ENCODE peak calls at places on chromosome 9, in five cellular contexts. B, A, Z, G and J are unnamed samples.

GRCh38 chr9:13480688-13481087 is 201.2 kb upstream of the MPDZ start:
- DNase-seq in G (no peak), A (no peak), Z (no peak), B (no peak), J (no peak)

GRCh38 chr9:89555426-89556375 is 49.1 kb upstream of the GADD45G start:
- DNase-seq in B (no peak), A (no peak), Z (peak; percentile 87), G (no peak), J (no peak)

GRCh38 chr9:133139246-133140173 is 18.5 kb upstream of the RALGDS start:
- DNase-seq in G (no peak), Z (no peak), A (no peak), B (no peak), J (no peak)

GRCh38 chr9:26974927-26975326 is 18.7 kb downstream of the IFT74 start:
- DNase-seq in B (no peak), Z (no peak), A (no peak), G (no peak), J (no peak)

GRCh38 chr9:995776-996175 is 19.3 kb downstream of the DMRT3 start:
- DNase-seq in A (no peak), Z (no peak), B (no peak), G (no peak), J (peak; percentile 44)

GRCh38 chr9:95726756-95727155 is 148.7 kb upstream of the ERCC6L2 start:
- DNase-seq in Z (peak; percentile 62), B (no peak), G (peak; percentile 32), A (no peak), J (peak; percentile 42)

GRCh38 chr9:5326893-5327548 is 12.7 kb downstream of the RLN1 start:
- DNase-seq in G (peak; percentile 2), A (no peak), Z (no peak), B (no peak), J (no peak)

GRCh38 chr9:134981001-134981400 is 63.3 kb upstream of the FCN1 start:
- DNase-seq in Z (no peak), B (no peak), G (no peak), A (no peak), J (no peak)

GRCh38 chr9:132584616-132585560 is 2.5 kb downstream of the BARHL1 start:
- DNase-seq in Z (no peak), A (no peak), B (no peak), G (no peak), J (no peak)

GRCh38 chr9:107991581-107991980 is 502.0 kb upstream of the KLF4 start:
- DNase-seq in G (no peak), B (no peak), Z (no peak), A (no peak), J (no peak)

GRCh38 chr9:69546265-69546664 is 125.9 kb downstream of the APBA1 start:
- DNase-seq in B (no peak), A (peak; percentile 46), G (peak; percentile 57), Z (no peak), J (peak; percentile 27)

GRCh38 chr9:89505795-89506385 is 8.0 kb upstream of the SEMA4D start:
- DNase-seq in G (peak; percentile 49), A (no peak), Z (no peak), B (no peak), J (peak; percentile 23)

GRCh38 chr9:113851860-113852259 is 24.2 kb upstream of the ZNF618 start:
- DNase-seq in A (no peak), G (no peak), Z (no peak), B (no peak), J (no peak)

GRCh38 chr9:127897194-127897692 is 2.2 kb downstream of the ST6GALNAC6 start:
- DNase-seq in A (no peak), Z (peak; percentile 62), G (no peak), B (peak; percentile 88), J (no peak)

GRCh38 chr9:87497604-87498045 is at the start of gene DAPK1:
- DNase-seq in Z (no peak), G (peak; percentile 66), A (peak; percentile 76), B (peak; percentile 77), J (no peak)

GRCh38 chr9:137077010-137077747 is at the start of gene UAP1L1:
- DNase-seq in B (peak; percentile 90), G (peak; percentile 38), A (peak; percentile 45), Z (peak; percentile 73), J (no peak)

GRCh38 chr9:34079181-34079580 is 30.5 kb upstream of the UBAP2 start:
- DNase-seq in B (no peak), A (no peak), G (no peak), Z (no peak), J (no peak)

GRCh38 chr9:95115104-95115503 is 202.4 kb downstream of the FANCC start:
- DNase-seq in A (no peak), B (no peak), G (no peak), Z (no peak), J (no peak)

GRCh38 chr9:2262371-2262770 is 247.2 kb downstream of the SMARCA2 start:
- DNase-seq in G (no peak), B (no peak), Z (no peak), A (no peak), J (no peak)

GRCh38 chr9:79129865-79130480 is 441.8 kb upstream of the TLE4 start:
- DNase-seq in G (peak; percentile 63), Z (peak; percentile 46), B (peak; percentile 41), A (peak; percentile 28), J (peak; percentile 41)

GRCh38 chr9:116964258-116964657 is 277.2 kb downstream of the TRIM32 start:
- DNase-seq in B (no peak), A (no peak), G (no peak), Z (no peak), J (no peak)

GRCh38 chr9:25681270-25681669 is 3.0 kb upstream of the TUSC1 start:
- DNase-seq in Z (no peak), G (no peak), B (no peak), A (no peak), J (no peak)

GRCh38 chr9:29691758-29692407 is 2118.6 kb upstream of the C9orf72 start:
- DNase-seq in A (peak; percentile 32), B (no peak), Z (peak; percentile 61), G (peak; percentile 22), J (no peak)

GRCh38 chr9:123687246-123687721 is 242.6 kb downstream of the DENND1A start:
- DNase-seq in G (no peak), A (no peak), B (no peak), Z (no peak), J (peak; percentile 77)

GRCh38 chr9:93205045-93205768 is 21.3 kb downstream of the WNK2 start:
- DNase-seq in Z (no peak), A (no peak), B (peak; percentile 87), G (no peak), J (no peak)

GRCh38 chr9:76216161-76216649 is 178.0 kb downstream of the RFK start:
- DNase-seq in Z (no peak), A (no peak), B (no peak), G (no peak), J (no peak)

GRCh38 chr9:6686396-6686795 is 40.9 kb upstream of the GLDC start:
- DNase-seq in Z (peak; percentile 50), B (no peak), A (no peak), G (no peak), J (no peak)

GRCh38 chr9:34513567-34514214 is 9.1 kb downstream of the ENHO start:
- DNase-seq in G (no peak), Z (no peak), B (no peak), A (no peak), J (peak; percentile 25)

GRCh38 chr9:107755267-107755666 is 265.7 kb upstream of the KLF4 start:
- DNase-seq in A (peak; percentile 67), G (no peak), B (no peak), Z (no peak), J (no peak)